ENCODE peak calls at places on chromosomes 2 and 18, in four cellular contexts. C, S, A and P are unnamed samples.

GRCh38 chr2:218780851-218781690 is 876 bp upstream of the CYP27A1 start:
- DNase-seq in C (peak; percentile 16), S (no peak), A (no peak), P (peak; percentile 28)

GRCh38 chr2:126644630-126645191 is 11.2 kb upstream of the GYPC start:
- DNase-seq in S (no peak), C (no peak), A (no peak), P (peak; percentile 2)

GRCh38 chr2:134344954-134345697 is 91.3 kb downstream of the MGAT5 start:
- DNase-seq in C (no peak), A (no peak), S (no peak), P (no peak)

GRCh38 chr2:2859732-2860131 is 517.9 kb downstream of the EIPR1 start:
- DNase-seq in S (no peak), A (no peak), C (no peak), P (no peak)

GRCh38 chr18:51196811-51197660 is 445 bp downstream of the MEX3C start:
- DNase-seq in C (peak; percentile 84), S (peak; percentile 50), A (peak; percentile 48), P (peak; percentile 53)

GRCh38 chr2:2748399-2749205 is 417.5 kb upstream of the MYT1L start:
- DNase-seq in C (no peak), S (no peak), A (no peak), P (no peak)

GRCh38 chr2:696999-697627 is 19.9 kb upstream of the TMEM18 start:
- DNase-seq in S (no peak), A (no peak), C (no peak), P (no peak)

GRCh38 chr18:6885992-6886823 is 156.7 kb downstream of the ARHGAP28 start:
- DNase-seq in A (peak; percentile 62), C (peak; percentile 45), S (peak; percentile 1), P (peak; percentile 37)

GRCh38 chr2:227472265-227473018 is 486 bp downstream of the AGFG1 start:
- DNase-seq in C (peak; percentile 74), S (peak; percentile 66), A (peak; percentile 6), P (peak; percentile 78)

GRCh38 chr2:215784371-215784783 is 229.0 kb downstream of the MREG start:
- DNase-seq in C (no peak), S (no peak), A (no peak), P (no peak)

GRCh38 chr2:162874412-162874811 is 35.8 kb upstream of the KCNH7 start:
- DNase-seq in C (no peak), A (no peak), S (no peak), P (no peak)

GRCh38 chr2:105754011-105754410 is 9.3 kb downstream of the NCK2 start:
- DNase-seq in S (peak; percentile 71), A (no peak), C (no peak), P (no peak)

GRCh38 chr2:62577994-62578836 is 72.2 kb upstream of the TMEM17 start:
- DNase-seq in C (no peak), A (peak; percentile 95), S (no peak), P (no peak)

GRCh38 chr18:22826726-22827125 is 106.4 kb upstream of the RBBP8 start:
- DNase-seq in C (no peak), S (no peak), A (no peak), P (no peak)

GRCh38 chr2:144151877-144152276 is 368.0 kb downstream of the ZEB2 start:
- DNase-seq in A (no peak), C (no peak), S (no peak), P (no peak)

GRCh38 chr2:106758885-106759559 is 126.9 kb downstream of the ST6GAL2 start:
- DNase-seq in C (no peak), S (no peak), A (no peak), P (no peak)

GRCh38 chr2:86613515-86613914 is 10.2 kb downstream of the RNF103 start:
- DNase-seq in S (no peak), C (no peak), A (no peak), P (no peak)

GRCh38 chr18:7821784-7822183 is 254.7 kb downstream of the PTPRM start:
- DNase-seq in S (no peak), A (no peak), C (no peak), P (no peak)

GRCh38 chr2:196119926-196120325 is 51.3 kb upstream of the DNAH7 start:
- DNase-seq in C (no peak), S (no peak), A (no peak), P (no peak)

GRCh38 chr2:37890893-37891495 is 34.1 kb upstream of the RMDN2 start:
- DNase-seq in S (peak; percentile 67), A (peak; percentile 51), C (peak; percentile 77), P (peak; percentile 52)

GRCh38 chr2:172671506-172671905 is 64.1 kb upstream of the RAPGEF4 start:
- DNase-seq in C (no peak), A (no peak), S (no peak), P (no peak)

GRCh38 chr2:197486175-197486574 is 13.5 kb downstream of the HSPD1 start:
- DNase-seq in A (no peak), C (no peak), S (no peak), P (no peak)

GRCh38 chr2:174771631-174772491 is 7.6 kb upstream of the CHRNA1 start:
- DNase-seq in S (peak; percentile 66), C (peak; percentile 62), A (peak; percentile 65), P (peak; percentile 65)

GRCh38 chr2:79910643-79911042 is 393.9 kb downstream of the LRRTM1 start:
- DNase-seq in C (no peak), S (no peak), A (no peak), P (no peak)

GRCh38 chr2:238260879-238261278 is 21.0 kb upstream of the HES6 start:
- DNase-seq in A (no peak), C (no peak), S (no peak), P (no peak)

GRCh38 chr2:197952540-197953202 is 148.3 kb downstream of the PLCL1 start:
- DNase-seq in S (peak; percentile 40), A (no peak), C (no peak), P (no peak)

GRCh38 chr2:85804026-85804425 is 50.2 kb downstream of the ATOH8 start:
- DNase-seq in S (no peak), A (no peak), C (no peak), P (no peak)

GRCh38 chr2:72940786-72941185 is 23.5 kb downstream of the EMX1 start:
- DNase-seq in C (no peak), A (no peak), S (no peak), P (no peak)

GRCh38 chr18:1018211-1018651 is 113.6 kb downstream of the ADCYAP1 start:
- DNase-seq in C (peak; percentile 93), A (no peak), S (no peak), P (no peak)

GRCh38 chr2:9170458-9171130 is 36.0 kb upstream of the ASAP2 start:
- DNase-seq in C (no peak), S (no peak), A (no peak), P (no peak)

GRCh38 chr2:206368933-206369569 is 74.3 kb upstream of the ADAM23 start:
- DNase-seq in A (no peak), S (no peak), C (no peak), P (no peak)

GRCh38 chr2:172196768-172197322 is 94.1 kb upstream of the DLX2 start:
- DNase-seq in S (peak; percentile 81), C (no peak), A (no peak), P (no peak)

GRCh38 chr2:209629622-209630021 is 142.0 kb upstream of the UNC80 start:
- DNase-seq in A (no peak), C (no peak), S (no peak), P (no peak)

GRCh38 chr2:229270551-229271410 is at the start of gene PID1:
- DNase-seq in S (no peak), A (no peak), C (peak; percentile 67), P (no peak)

GRCh38 chr2:160493227-160494028 is at the start of gene RBMS1:
- DNase-seq in S (peak; percentile 61), A (no peak), C (peak; percentile 1), P (peak; percentile 57)

GRCh38 chr18:75362435-75362834 is 65.1 kb downstream of the SMIM21 start:
- DNase-seq in A (no peak), S (no peak), C (peak; percentile 72), P (no peak)

GRCh38 chr2:57711991-57712390 is 334.6 kb upstream of the VRK2 start:
- DNase-seq in S (no peak), A (no peak), C (no peak), P (no peak)